ENCODE peak calls at places on chromosomes 16 and 17, in four cellular contexts. Q, Z, Y and V are unnamed samples.

GRCh38 chr17:59105852-59106462 is 723 bp downstream of the TRIM37 start:
- DNase-seq in Z (peak), Q (peak), Y (peak), V (no peak)

GRCh38 chr16:31078597-31079341 is 4.5 kb downstream of the ZNF646 start:
- DNase-seq in Y (peak), Q (no peak), Z (no peak), V (no peak)

GRCh38 chr17:64273006-64273405 is 9.9 kb upstream of the TEX2 start:
- DNase-seq in Q (no peak), Z (no peak), Y (no peak), V (no peak)

GRCh38 chr17:42754782-42755181 is 6.2 kb upstream of the RAMP2 start:
- DNase-seq in Z (no peak), Q (peak), Y (no peak), V (no peak)

GRCh38 chr17:40547079-40547784 is 18.0 kb downstream of the CCR7 start:
- DNase-seq in Q (peak), Y (no peak), Z (no peak), V (no peak)

GRCh38 chr17:82531431-82531881 is 11.9 kb downstream of the FOXK2 start:
- DNase-seq in Z (no peak), Q (no peak), Y (no peak), V (no peak)

GRCh38 chr17:37478187-37478586 is 11.5 kb upstream of the DUSP14 start:
- DNase-seq in Z (no peak), Q (no peak), Y (no peak), V (peak)

GRCh38 chr16:3735541-3735940 is 18.2 kb upstream of the TRAP1 start:
- DNase-seq in Q (no peak), Z (no peak), Y (no peak), V (no peak)

GRCh38 chr17:8038954-8039610 is at the start of gene ALOX15B:
- DNase-seq in Y (no peak), Z (peak), Q (no peak), V (no peak)

GRCh38 chr17:29561541-29562517 is 5.0 kb downstream of the ABHD15 start:
- DNase-seq in Z (no peak), Y (peak), Q (no peak), V (no peak)

GRCh38 chr16:8648867-8649266 is 25.6 kb upstream of the ABAT start:
- DNase-seq in Q (no peak), Y (no peak), Z (no peak), V (no peak)

GRCh38 chr16:73126453-73126853 is 78.5 kb upstream of the ZFHX3 start:
- DNase-seq in Q (peak), Y (no peak), Z (no peak), V (peak)

GRCh38 chr17:36675786-36676185 is 74.4 kb downstream of the MRM1 start:
- DNase-seq in Y (no peak), Z (no peak), Q (no peak), V (no peak)

GRCh38 chr17:31156326-31156725 is 61.5 kb downstream of the NF1 start:
- DNase-seq in Q (no peak), Y (no peak), Z (no peak), V (peak)

GRCh38 chr16:56193951-56194726 is 2.9 kb downstream of the GNAO1 start:
- DNase-seq in Z (peak), Y (peak), Q (peak), V (no peak)

GRCh38 chr17:28412131-28412530 is 6.1 kb upstream of the SLC46A1 start:
- DNase-seq in Y (no peak), Q (no peak), Z (no peak), V (no peak)

GRCh38 chr17:65103896-65104295 is 33.3 kb upstream of the RGS9 start:
- DNase-seq in Z (no peak), Q (no peak), Y (no peak), V (no peak)

GRCh38 chr16:89020925-89021595 is 44.1 kb upstream of the CBFA2T3 start:
- DNase-seq in Z (peak), Y (peak), Q (no peak), V (no peak)

GRCh38 chr17:45423304-45423703 is 9.4 kb downstream of the ARHGAP27 start:
- DNase-seq in Y (no peak), Z (no peak), Q (no peak), V (no peak)

GRCh38 chr16:2450535-2450934 is 9.4 kb upstream of the TEDC2 start:
- DNase-seq in Z (peak), Y (no peak), Q (no peak), V (no peak)

GRCh38 chr16:82043680-82044584 is 8.9 kb downstream of the HSD17B2 start:
- DNase-seq in Y (no peak), Z (no peak), Q (no peak), V (peak)

GRCh38 chr17:33267279-33267790 is 25.8 kb downstream of the ASIC2 start:
- DNase-seq in Z (no peak), Y (no peak), Q (no peak), V (peak)

GRCh38 chr16:2213817-2214720 is 571 bp downstream of the PGP start:
- DNase-seq in Y (peak), Q (no peak), Z (peak), V (no peak)

GRCh38 chr16:11235703-11235991 is 20.4 kb downstream of the SOCS1 start:
- DNase-seq in Z (no peak), Q (no peak), Y (no peak), V (no peak)

GRCh38 chr17:549197-550040 is 165.2 kb downstream of the VPS53 start:
- DNase-seq in Q (no peak), Y (no peak), Z (no peak), V (peak)

GRCh38 chr16:1772362-1772907 is at the start of gene EME2:
- DNase-seq in Q (no peak), Y (peak), Z (no peak), V (no peak)

GRCh38 chr17:77498875-77499698 is 358.3 kb downstream of the SEC14L1 start:
- DNase-seq in Q (peak), Z (no peak), Y (peak), V (no peak)

GRCh38 chr17:77501751-77502625 is 361.2 kb downstream of the SEC14L1 start:
- DNase-seq in Z (peak), Y (no peak), Q (peak), V (no peak)

GRCh38 chr17:77499699-77500435 is 359.1 kb downstream of the SEC14L1 start:
- DNase-seq in Z (no peak), Y (peak), Q (peak), V (no peak)

GRCh38 chr17:77502626-77503292 is 362.0 kb downstream of the SEC14L1 start:
- DNase-seq in Q (peak), Z (peak), Y (peak), V (no peak)

DNA sequence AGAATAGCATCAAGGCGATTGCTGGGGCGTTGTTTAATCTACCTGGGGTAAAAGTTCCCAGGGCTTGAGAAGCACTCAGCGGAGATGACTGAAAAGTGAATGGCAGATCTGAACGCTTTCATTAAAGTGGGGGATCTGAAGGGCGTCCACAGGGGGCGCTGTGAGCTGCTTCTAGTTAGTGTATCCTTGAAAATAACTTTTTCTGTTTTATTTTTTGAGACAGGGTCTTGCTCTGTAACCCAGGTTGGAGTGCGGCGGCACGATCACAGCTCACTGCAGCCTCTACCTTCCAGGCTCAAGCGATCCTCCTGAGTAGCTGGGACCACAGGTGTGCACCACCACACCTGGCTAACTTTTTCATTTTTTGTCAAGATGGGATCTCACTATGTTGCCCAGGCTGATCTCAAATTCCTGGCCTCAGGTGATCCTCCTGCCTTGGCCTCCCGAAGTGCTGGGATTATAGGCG is 360.4 kb downstream of the SEC14L1 start:
- DNase-seq in Q (peak), Y (no peak), Z (peak), V (no peak)
- TF ChIP-seq CTCF in Q (no peak), Y (no peak), Z (no peak), V (peak)

GRCh38 chr17:48588519-48588918 is 1.5 kb downstream of the HOXB3 start:
- DNase-seq in Z (no peak), Y (no peak), Q (no peak), V (no peak)
- H3K4me3 ChIP-seq in Z (no peak), Y (no peak), Q (no peak), V (no peak)

DNA sequence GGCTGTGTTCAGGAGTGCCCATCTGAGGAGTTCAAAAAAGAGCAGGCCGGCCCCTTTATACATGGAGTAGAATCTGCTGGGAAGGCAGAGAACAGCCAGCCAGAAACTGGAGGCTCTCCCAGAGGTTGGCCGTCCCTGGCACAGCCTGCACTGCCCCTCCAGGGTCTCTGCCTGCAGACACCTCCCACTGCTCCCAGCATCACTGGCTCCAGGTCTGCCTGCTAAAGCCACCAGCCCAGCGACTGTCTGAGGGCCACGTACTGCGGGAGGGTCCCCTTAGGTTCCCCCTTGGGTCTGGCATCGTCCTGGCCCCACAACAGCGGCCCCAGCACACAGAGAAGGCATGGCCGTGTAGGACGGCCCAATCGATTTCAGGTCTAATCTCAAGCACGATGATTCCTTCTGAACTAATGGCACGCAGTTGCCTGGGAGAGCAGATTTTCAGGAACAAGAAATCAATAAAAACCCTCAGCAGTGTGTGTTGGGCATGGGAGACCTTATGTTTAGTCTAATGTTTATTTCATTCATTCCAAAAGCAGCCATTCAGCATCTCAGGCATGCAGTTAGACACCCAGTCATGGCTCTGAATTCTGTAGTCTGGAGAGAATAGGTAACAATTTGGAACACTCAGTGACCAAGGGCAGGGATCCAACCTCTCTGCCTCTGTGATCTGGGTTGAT is 95.6 kb downstream of the PGS1 start:
- DNase-seq in Q (no peak), Z (peak), Y (no peak), V (peak)
- TF ChIP-seq CTCF in Q (no peak), Z (no peak), Y (no peak), V (no peak)

GRCh38 chr17:72240333-72240732 is 119.5 kb downstream of the SOX9 start:
- DNase-seq in Q (no peak), Z (no peak), Y (no peak), V (no peak)

GRCh38 chr17:72237223-72237622 is 116.4 kb downstream of the SOX9 start:
- DNase-seq in Q (no peak), Y (no peak), Z (no peak), V (no peak)

GRCh38 chr17:72234951-72235350 is 114.1 kb downstream of the SOX9 start:
- DNase-seq in Q (no peak), Z (no peak), Y (no peak), V (no peak)

GRCh38 chr17:72244494-72244893 is 123.7 kb downstream of the SOX9 start:
- DNase-seq in Z (no peak), Q (no peak), Y (no peak), V (no peak)

DNA sequence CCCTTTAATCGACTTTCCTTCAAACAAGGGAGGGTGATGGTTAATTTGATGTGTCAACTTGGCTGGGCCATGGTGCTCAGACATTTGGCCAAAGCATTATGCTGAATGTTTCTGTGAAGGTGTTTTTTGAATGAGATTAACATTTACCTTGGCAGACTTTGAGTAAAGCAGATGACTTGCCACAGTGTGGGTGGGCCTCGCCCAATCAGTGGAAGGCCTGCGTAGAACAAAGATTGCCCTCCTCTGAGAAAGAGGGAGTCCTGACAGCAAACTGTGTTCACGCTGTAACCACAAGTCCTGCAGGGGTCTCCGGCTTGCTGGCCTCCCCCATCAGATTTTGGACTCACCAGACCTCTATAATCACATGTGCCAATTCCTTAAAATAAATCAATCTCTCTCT is 118.7 kb downstream of the SOX9 start:
- DNase-seq in Q (no peak), Z (no peak), Y (no peak), V (no peak)
- H3K4me3 ChIP-seq in Q (no peak), Z (no peak), Y (no peak), V (no peak)

DNA sequence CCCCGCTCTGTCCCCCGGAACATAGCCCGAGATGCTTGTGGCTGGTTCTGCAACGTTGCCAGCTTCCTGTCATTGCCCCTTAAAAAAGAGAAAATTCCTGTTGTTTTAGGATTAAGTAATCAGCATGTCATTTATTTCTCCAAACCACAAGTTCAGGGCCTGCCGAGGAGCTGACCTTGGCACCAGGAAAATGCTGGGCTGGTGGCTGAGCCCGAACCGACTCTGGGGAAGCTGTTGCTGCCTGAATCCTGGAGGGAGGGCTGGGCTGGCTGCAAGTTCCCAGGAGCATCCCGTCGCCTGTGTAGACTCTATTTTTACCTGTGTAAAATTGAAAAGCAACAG is 130.9 kb upstream of the FOXF1 start:
- DNase-seq in Z (no peak), Q (no peak), Y (no peak), V (no peak)
- TF ChIP-seq CTCF in Z (no peak), Q (no peak), Y (no peak), V (no peak)

GRCh38 chr17:68184816-68185436 is 62.9 kb upstream of the AMZ2 start:
- DNase-seq in Z (no peak), Y (no peak), Q (no peak), V (no peak)
- H3K4me3 ChIP-seq in Z (no peak), Y (no peak), Q (no peak), V (no peak)